ENCODE peak calls at places on chromosome 16, in eight cellular contexts. O is OCI-LY7, T is brain microvascular endothelial cell, W is AG04450, S is colonic mucosa, C is epithelial cell of esophagus, K is RWPE2, U is ovary. N is an unnamed sample.

GRCh38 chr16:5319799-5320198 is 222.2 kb upstream of the EEF2KMT start:
- DNase-seq in O (no peak), T (no peak), W (no peak), S (no peak), C (no peak), K (no peak), U (no peak), N (no peak)

GRCh38 chr16:47063011-47063724 is 80.6 kb downstream of the NETO2 start:
- DNase-seq in O (no peak), T (no peak), W (no peak), S (no peak), C (no peak), K (no peak), U (peak; percentile 12), N (no peak)

GRCh38 chr16:71293921-71294320 is 4.7 kb upstream of the CMTR2 start:
- DNase-seq in O (no peak), T (no peak), W (no peak), S (no peak), C (no peak), K (no peak), U (no peak), N (no peak)

GRCh38 chr16:84699147-84699711 is 571 bp upstream of the USP10 start:
- DNase-seq in O (no peak), T (no peak), W (no peak), S (peak; percentile 39), C (peak; percentile 33), K (no peak), U (no peak), N (no peak)

GRCh38 chr16:67014641-67015315 is 14.2 kb upstream of the CBFB start:
- DNase-seq in O (no peak), T (no peak), W (no peak), S (no peak), C (no peak), K (peak; percentile 23), U (peak; percentile 25), N (no peak)

GRCh38 chr16:48272837-48273421 is 25.6 kb upstream of the ABCC11 start:
- DNase-seq in O (no peak), T (no peak), W (no peak), S (no peak), C (no peak), K (no peak), U (no peak), N (no peak)

GRCh38 chr16:75099738-75100615 is 16.6 kb downstream of the LDHD start:
- DNase-seq in O (peak; percentile 42), T (no peak), W (no peak), S (no peak), C (no peak), K (no peak), U (no peak), N (no peak)

GRCh38 chr16:74757347-74757746 is 17.3 kb downstream of the FA2H start:
- DNase-seq in O (no peak), T (no peak), W (no peak), S (no peak), C (no peak), K (no peak), U (no peak), N (no peak)

GRCh38 chr16:11152677-11153321 is 103.2 kb downstream of the SOCS1 start:
- DNase-seq in O (no peak), T (no peak), W (no peak), S (no peak), C (no peak), K (no peak), U (no peak), N (no peak)

GRCh38 chr16:15996432-15997109 is 47.2 kb downstream of the ABCC1 start:
- DNase-seq in O (no peak), T (peak; percentile 79), W (peak; percentile 73), S (peak; percentile 32), C (peak; percentile 40), K (no peak), U (peak; percentile 80), N (peak; percentile 60)

GRCh38 chr16:86363836-86364618 is 146.3 kb upstream of the FOXF1 start:
- DNase-seq in O (no peak), T (no peak), W (no peak), S (no peak), C (no peak), K (no peak), U (no peak), N (no peak)

GRCh38 chr16:81624718-81625543 is 154.2 kb upstream of the PLCG2 start:
- DNase-seq in O (no peak), T (no peak), W (no peak), S (no peak), C (peak; percentile 57), K (no peak), U (no peak), N (no peak)

GRCh38 chr16:87169509-87169985 is 147.6 kb downstream of the C16orf95 start:
- DNase-seq in O (no peak), T (no peak), W (peak; percentile 18), S (no peak), C (no peak), K (no peak), U (no peak), N (no peak)

GRCh38 chr16:67862623-67863583 is 9.9 kb upstream of the EDC4 start:
- DNase-seq in O (no peak), T (peak; percentile 76), W (no peak), S (no peak), C (peak; percentile 55), K (no peak), U (no peak), N (no peak)

GRCh38 chr16:55039511-55039910 is 108.8 kb downstream of the IRX5 start:
- DNase-seq in O (no peak), T (no peak), W (no peak), S (no peak), C (peak; percentile 93), K (peak; percentile 78), U (no peak), N (no peak)

GRCh38 chr16:11562941-11563340 is 23.8 kb downstream of the LITAF start:
- DNase-seq in O (no peak), T (no peak), W (no peak), S (no peak), C (no peak), K (no peak), U (no peak), N (no peak)

GRCh38 chr16:48138543-48138942 is 17.2 kb downstream of the ABCC12 start:
- DNase-seq in O (no peak), T (no peak), W (no peak), S (no peak), C (no peak), K (no peak), U (no peak), N (no peak)

GRCh38 chr16:25176136-25176535 is 40.6 kb upstream of the AQP8 start:
- DNase-seq in O (no peak), T (no peak), W (no peak), S (no peak), C (no peak), K (no peak), U (no peak), N (no peak)
- TF ChIP-seq CTCF in O (no peak), T (peak; percentile 25), W (no peak), S (no peak), C (no peak), K (no peak), U (no peak), N (no peak)

GRCh38 chr16:79767597-79768280 is 167.2 kb upstream of the MAF start:
- DNase-seq in O (no peak), T (peak; percentile 37), W (no peak), S (peak; percentile 62), C (peak; percentile 53), K (no peak), U (no peak), N (peak; percentile 12)

GRCh38 chr16:79772028-79772427 is 171.5 kb upstream of the MAF start:
- DNase-seq in O (no peak), T (no peak), W (no peak), S (peak; percentile 35), C (no peak), K (no peak), U (no peak), N (no peak)

GRCh38 chr16:79769320-79770243 is 169.0 kb upstream of the MAF start:
- DNase-seq in O (no peak), T (no peak), W (no peak), S (no peak), C (no peak), K (no peak), U (no peak), N (no peak)

GRCh38 chr16:79768594-79768993 is 168.1 kb upstream of the MAF start:
- DNase-seq in O (no peak), T (no peak), W (no peak), S (peak; percentile 38), C (no peak), K (no peak), U (no peak), N (no peak)

DNA sequence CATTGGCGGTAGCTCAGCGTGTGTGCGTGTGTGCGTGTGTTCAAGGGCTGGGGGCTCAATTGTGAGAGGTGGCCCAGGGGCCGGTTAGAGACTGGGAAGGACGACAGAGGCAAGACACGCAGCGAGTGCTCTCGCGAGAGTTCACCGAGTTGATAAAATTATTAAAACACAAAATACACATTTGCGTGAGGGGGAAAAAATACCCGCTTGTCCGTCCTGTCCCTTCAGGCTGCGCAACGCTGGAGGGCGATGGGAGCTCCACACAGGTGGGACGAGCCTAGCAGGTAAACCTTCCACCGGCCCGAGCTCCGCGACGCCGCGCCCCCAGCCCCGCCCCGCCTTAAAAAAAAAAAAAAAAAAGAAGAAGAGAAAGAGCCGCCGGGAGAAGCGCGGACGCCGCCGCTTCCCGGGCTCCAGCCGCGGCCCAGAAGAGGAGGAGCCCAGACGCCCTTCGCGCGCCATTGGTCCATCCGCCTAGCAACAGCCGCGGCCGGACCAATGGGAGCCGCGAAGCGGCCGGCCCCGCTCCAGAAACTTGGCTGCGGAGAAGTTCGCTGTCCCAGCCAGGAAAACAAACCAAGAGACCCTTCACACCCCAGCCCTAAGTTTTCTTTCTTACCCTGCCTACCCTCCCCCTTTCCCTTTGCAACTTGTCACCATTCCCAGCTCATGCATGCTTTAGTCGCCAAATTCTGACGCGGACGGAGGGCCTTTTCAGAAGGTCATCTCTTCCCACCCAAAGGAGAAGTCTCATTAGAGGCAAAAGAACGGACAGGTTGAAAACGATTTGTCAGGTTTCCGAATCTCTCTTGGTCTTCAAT is 169.9 kb upstream of the MAF start:
- DNase-seq in O (peak; percentile 72), T (peak; percentile 76), W (peak; percentile 37), S (peak; percentile 89), C (peak; percentile 94), K (peak; percentile 91), U (peak; percentile 94), N (peak; percentile 78)
- H3K4me3 ChIP-seq in O (peak overlapping the region; percentile 59), T (peak overlapping the region; percentile 76), W (peak overlapping the region; percentile 66), S (peak overlapping the region; percentile 29), C (peak overlapping the region; percentile 61), K (peak overlapping the region; percentile 42), U (peak overlapping the region; percentile 62), N (peak overlapping the region; percentile 57)

GRCh38 chr16:51971184-51971583 is 575.8 kb downstream of the TOX3 start:
- DNase-seq in O (peak; percentile 1), T (peak; percentile 45), W (no peak), S (no peak), C (peak; percentile 63), K (no peak), U (no peak), N (no peak)
- TF ChIP-seq CTCF in O (peak; percentile 60), T (peak; percentile 69), W (peak; percentile 57), S (no peak), C (peak; percentile 75), K (peak; percentile 45), U (no peak), N (peak; percentile 33)

DNA sequence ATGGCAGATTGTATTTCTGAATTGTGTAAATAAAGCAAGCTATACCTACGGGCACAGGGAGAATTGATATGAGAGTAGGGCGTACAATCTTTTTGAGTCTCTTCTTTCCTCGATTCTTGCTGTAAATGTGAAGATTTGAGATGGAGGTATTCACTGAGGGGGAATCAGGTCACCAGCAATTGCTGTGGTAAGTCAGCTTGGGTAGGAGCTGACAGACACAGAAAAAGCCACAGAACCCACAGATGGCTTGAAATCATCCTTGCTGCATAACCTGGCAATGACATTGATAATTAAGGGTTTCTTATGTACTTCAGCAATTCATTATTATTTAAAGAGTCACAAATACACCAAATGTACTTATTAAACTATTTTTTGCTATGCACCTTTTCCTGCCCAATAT is 164.2 kb downstream of the CNTNAP4 start:
- DNase-seq in O (no peak), T (no peak), W (no peak), S (no peak), C (no peak), K (no peak), U (no peak), N (no peak)
- H3K4me3 ChIP-seq in O (no peak overlapping the region), T (no peak overlapping the region), W (no peak overlapping the region), S (no peak overlapping the region), C (no peak overlapping the region), K (no peak overlapping the region), U (no peak overlapping the region), N (no peak overlapping the region)